ENCODE peak calls at places on chromosomes 3 and 15, in ten cellular contexts. M is A549, Z is HCT116, A is ovary, I is GM23338, U is AG04450, E is HepG2, X is fibroblast of lung, G is WERI-Rb-1, R is esophagus muscularis mucosa. H is an unnamed sample.

GRCh38 chr15:66679657-66680108 is 22.4 kb upstream of the SMAD6 start:
- DNase-seq in I (peak), Z (no peak), A (peak), R (no peak), U (no peak), E (peak), G (peak), M (no peak), X (peak), H (no peak)

GRCh38 chr3:141876381-141876890 is at the start of gene ATP1B3:
- DNase-seq in I (peak), A (peak), Z (peak), G (peak), R (peak), X (peak), M (peak), U (peak), E (peak), H (peak)

GRCh38 chr15:25742421-25743159 is 120.5 kb downstream of the ATP10A start:
- DNase-seq in M (no peak), Z (no peak), A (no peak), E (no peak), G (no peak), I (no peak), R (peak), X (no peak), U (no peak), H (peak)

GRCh38 chr15:99312228-99312627 is 60.9 kb downstream of the LRRC28 start:
- DNase-seq in A (no peak), X (no peak), M (no peak), R (no peak), G (no peak), E (no peak), U (no peak), Z (no peak), I (no peak), H (no peak)

GRCh38 chr15:45642203-45642932 is 7.5 kb downstream of the SQOR start:
- DNase-seq in G (no peak), X (peak), M (no peak), U (peak), A (no peak), R (no peak), I (no peak), Z (no peak), E (no peak), H (no peak)

GRCh38 chr3:71591106-71591505 is 7.6 kb upstream of the FOXP1 start:
- DNase-seq in M (no peak), X (no peak), R (no peak), U (no peak), A (no peak), Z (no peak), I (no peak), G (no peak), E (no peak), H (no peak)

GRCh38 chr3:157508461-157508860 is 5.2 kb upstream of the VEPH1 start:
- DNase-seq in A (no peak), R (no peak), U (no peak), X (no peak), G (no peak), E (no peak), M (no peak), Z (no peak), I (no peak), H (no peak)

GRCh38 chr15:79535536-79535935 is 103.4 kb downstream of the MINAR1 start:
- DNase-seq in M (no peak), E (no peak), A (no peak), I (no peak), R (peak), X (no peak), U (no peak), Z (no peak), G (no peak), H (no peak)

GRCh38 chr3:100776736-100777135 is 67.4 kb downstream of the TFG start:
- DNase-seq in X (no peak), G (peak), I (peak), R (no peak), U (no peak), M (no peak), E (no peak), A (no peak), Z (no peak), H (no peak)

GRCh38 chr15:88299502-88299901 is 43.0 kb upstream of the NTRK3 start:
- DNase-seq in M (no peak), A (no peak), Z (no peak), I (no peak), R (no peak), U (no peak), X (no peak), G (peak), E (no peak), H (no peak)

GRCh38 chr3:13088020-13089006 is 15.1 kb upstream of the IQSEC1 start:
- DNase-seq in U (no peak), I (no peak), M (no peak), E (no peak), G (peak), X (no peak), R (no peak), A (no peak), Z (no peak), H (no peak)

GRCh38 chr3:167736264-167736787 is 805 bp downstream of the SERPINI1 start:
- DNase-seq in A (no peak), I (no peak), R (no peak), G (no peak), U (no peak), M (no peak), Z (no peak), X (no peak), E (no peak), H (no peak)

GRCh38 chr3:43699864-43700263 is 9.1 kb downstream of the ABHD5 start:
- DNase-seq in G (peak), M (peak), R (no peak), I (peak), E (no peak), A (no peak), X (no peak), U (no peak), Z (no peak), H (no peak)

GRCh38 chr15:80970018-80970657 is 19.5 kb downstream of the MESD start:
- DNase-seq in M (peak), A (peak), U (no peak), E (peak), R (no peak), I (peak), X (peak), Z (peak), G (peak), H (no peak)

GRCh38 chr3:14774431-14774830 is 44.3 kb upstream of the FGD5 start:
- DNase-seq in I (no peak), G (no peak), X (no peak), U (no peak), R (peak), Z (no peak), M (no peak), A (peak), E (no peak), H (peak)

GRCh38 chr3:8888296-8888915 is 74.9 kb downstream of the RAD18 start:
- DNase-seq in Z (no peak), I (no peak), M (no peak), X (peak), U (peak), G (no peak), E (no peak), A (no peak), R (no peak), H (no peak)

GRCh38 chr3:2354702-2355101 is 256.0 kb downstream of the CNTN4 start:
- DNase-seq in M (no peak), E (no peak), A (no peak), X (peak), U (no peak), I (peak), G (peak), Z (no peak), R (peak), H (no peak)

GRCh38 chr3:45644467-45645201 is 44.6 kb upstream of the SACM1L start:
- DNase-seq in U (peak), Z (no peak), X (peak), I (no peak), A (no peak), R (no peak), G (no peak), M (peak), E (no peak), H (no peak)

GRCh38 chr3:196186661-196187573 is 24.3 kb downstream of the ZDHHC19 start:
- DNase-seq in R (no peak), M (no peak), G (no peak), E (no peak), U (no peak), Z (no peak), I (peak), X (no peak), A (peak), H (no peak)

GRCh38 chr15:25054329-25054728 is 99.5 kb downstream of the SNRPN start:
- DNase-seq in M (no peak), U (no peak), I (no peak), Z (no peak), X (no peak), E (no peak), R (no peak), G (no peak), A (peak), H (no peak)

GRCh38 chr3:139975592-139976360 is 40.8 kb downstream of the CLSTN2 start:
- DNase-seq in X (no peak), A (no peak), Z (no peak), U (no peak), G (no peak), E (no peak), M (no peak), R (no peak), I (no peak), H (peak)

GRCh38 chr15:35038655-35039534 is 46.2 kb downstream of the NANOGP8 start:
- DNase-seq in M (no peak), Z (no peak), R (no peak), U (no peak), A (no peak), G (no peak), E (no peak), I (no peak), X (peak), H (no peak)
- H3K27ac ChIP-seq in M (no peak), Z (no peak), R (no peak), U (no peak), A (no peak), G (no peak), E (no peak), I (peak), X (no peak), H (no peak)

DNA sequence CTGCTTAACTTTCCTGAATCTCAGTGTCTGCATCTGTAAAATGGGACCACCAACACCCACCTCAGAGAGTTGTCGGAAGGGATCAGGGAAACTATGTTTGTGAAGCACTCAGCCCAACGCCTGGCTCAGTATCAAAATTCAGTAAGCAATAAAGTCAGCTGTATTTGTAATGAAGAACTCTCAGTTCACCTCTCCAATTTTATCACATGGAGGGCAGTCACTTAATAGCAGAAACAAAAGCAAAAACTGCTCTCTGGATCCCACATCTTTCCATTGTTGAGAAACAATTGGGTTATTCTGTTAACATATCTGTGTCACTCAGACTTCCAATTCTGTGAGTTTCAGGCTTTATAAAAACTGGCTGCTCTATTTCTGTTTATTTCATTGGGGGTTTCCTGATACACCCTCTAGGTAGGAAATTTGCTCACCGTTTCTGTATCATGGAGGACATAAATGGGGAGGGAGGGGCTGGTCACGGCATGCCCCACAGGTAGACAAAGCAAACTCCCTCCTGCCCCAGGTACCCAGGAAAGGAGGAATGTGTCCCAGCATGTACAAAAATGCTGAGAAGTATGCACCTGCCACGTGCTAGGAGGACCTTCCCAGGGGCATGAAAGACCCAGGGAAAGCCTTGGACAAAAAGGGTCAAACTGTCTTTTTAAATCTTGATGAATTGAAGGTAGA is 81.4 kb upstream of the LMOD3 start:
- DNase-seq in I (no peak), U (no peak), X (no peak), A (no peak), R (no peak), Z (no peak), E (no peak), M (no peak), G (no peak), H (no peak)
- H3K27ac ChIP-seq in I (no peak), U (no peak), X (no peak), A (no peak), R (no peak), Z (no peak), E (no peak), M (peak), G (no peak), H (no peak)

DNA sequence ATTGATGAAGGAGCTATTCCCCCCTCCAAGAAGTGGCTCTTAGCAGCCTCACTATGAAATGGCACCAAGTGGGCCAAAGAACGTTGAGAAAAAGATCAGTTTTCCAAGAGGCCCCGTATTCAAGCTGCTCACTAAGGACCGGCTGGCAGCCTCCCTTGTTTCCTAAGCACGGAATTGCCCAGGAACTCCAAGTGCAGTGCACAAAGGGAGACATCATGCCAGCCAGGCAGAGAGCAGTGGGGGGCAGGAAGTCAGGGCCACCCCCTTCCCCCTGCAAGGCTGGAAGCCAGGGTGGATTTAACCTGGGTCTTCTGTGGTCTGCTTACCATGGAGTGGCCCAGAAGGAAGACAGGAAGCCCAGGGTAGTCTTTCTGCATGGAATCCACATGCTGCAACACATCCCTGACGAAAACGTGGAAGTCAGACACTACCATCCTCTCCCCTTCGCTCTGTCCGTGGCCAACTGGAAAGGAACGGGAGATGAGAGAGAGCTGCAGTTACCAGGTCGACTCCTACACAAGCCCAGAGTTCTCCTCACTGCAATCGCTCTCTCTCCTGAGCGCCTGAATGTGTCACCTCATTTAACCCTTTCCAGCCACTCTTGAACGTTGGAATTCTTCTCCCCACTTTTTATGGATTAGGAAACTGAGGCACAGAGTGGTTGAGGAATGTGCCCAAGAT is 49.5 kb downstream of the ABTB1 start:
- DNase-seq in E (no peak), X (no peak), M (no peak), I (peak), U (no peak), Z (no peak), G (no peak), A (no peak), R (no peak), H (no peak)
- H3K27ac ChIP-seq in E (no peak), X (no peak), M (no peak), I (no peak), U (no peak), Z (no peak), G (peak), A (no peak), R (peak), H (no peak)

GRCh38 chr3:48446043-48446424 is 503 bp upstream of the ATRIP start:
- DNase-seq in Z (no peak), G (no peak), M (no peak), E (no peak), U (no peak), R (no peak), A (no peak), X (no peak), I (no peak), H (no peak)
- H3K27ac ChIP-seq in Z (peak), G (peak), M (peak), E (peak), U (peak), R (peak), A (peak), X (peak), I (peak), H (peak)

GRCh38 chr3:54134155-54134554 is 11.8 kb downstream of the CACNA2D3 start:
- DNase-seq in M (no peak), I (no peak), R (no peak), Z (no peak), E (no peak), X (no peak), U (no peak), G (no peak), A (no peak), H (no peak)

GRCh38 chr3:54131026-54131605 is 8.8 kb downstream of the CACNA2D3 start:
- DNase-seq in G (no peak), E (no peak), Z (no peak), I (no peak), R (peak), M (no peak), X (no peak), U (no peak), A (no peak), H (peak)

GRCh38 chr3:54132685-54133084 is 10.3 kb downstream of the CACNA2D3 start:
- DNase-seq in A (no peak), I (no peak), R (no peak), U (no peak), G (no peak), M (no peak), E (no peak), Z (no peak), X (no peak), H (peak)

GRCh38 chr3:54134713-54135112 is 12.4 kb downstream of the CACNA2D3 start:
- DNase-seq in E (no peak), I (no peak), X (no peak), G (no peak), R (no peak), Z (no peak), U (no peak), A (no peak), M (no peak), H (no peak)

DNA sequence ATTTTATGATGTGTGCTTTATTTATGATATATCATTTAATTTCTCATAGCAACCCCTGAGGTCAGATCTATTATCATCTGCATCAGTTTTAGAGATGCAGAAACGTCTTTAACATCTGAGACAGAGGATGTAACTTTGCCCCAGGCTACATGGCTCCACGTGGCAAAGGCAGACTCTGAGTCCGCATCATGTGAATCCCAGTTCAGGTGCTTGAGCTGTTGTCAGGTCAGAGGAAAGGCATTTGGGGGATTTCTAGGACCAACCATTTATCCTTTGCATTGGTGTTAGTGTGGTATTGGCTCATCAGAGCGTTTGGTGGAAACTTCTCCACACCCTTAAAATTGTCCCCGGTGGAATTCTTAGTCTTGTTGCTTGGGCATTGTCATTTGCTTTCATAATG is 10.8 kb downstream of the CACNA2D3 start:
- DNase-seq in Z (no peak), R (no peak), I (no peak), U (no peak), M (no peak), A (no peak), E (no peak), G (no peak), X (no peak), H (peak)
- H3K27ac ChIP-seq in Z (no peak), R (no peak), I (no peak), U (no peak), M (no peak), A (no peak), E (no peak), G (no peak), X (no peak), H (no peak)

DNA sequence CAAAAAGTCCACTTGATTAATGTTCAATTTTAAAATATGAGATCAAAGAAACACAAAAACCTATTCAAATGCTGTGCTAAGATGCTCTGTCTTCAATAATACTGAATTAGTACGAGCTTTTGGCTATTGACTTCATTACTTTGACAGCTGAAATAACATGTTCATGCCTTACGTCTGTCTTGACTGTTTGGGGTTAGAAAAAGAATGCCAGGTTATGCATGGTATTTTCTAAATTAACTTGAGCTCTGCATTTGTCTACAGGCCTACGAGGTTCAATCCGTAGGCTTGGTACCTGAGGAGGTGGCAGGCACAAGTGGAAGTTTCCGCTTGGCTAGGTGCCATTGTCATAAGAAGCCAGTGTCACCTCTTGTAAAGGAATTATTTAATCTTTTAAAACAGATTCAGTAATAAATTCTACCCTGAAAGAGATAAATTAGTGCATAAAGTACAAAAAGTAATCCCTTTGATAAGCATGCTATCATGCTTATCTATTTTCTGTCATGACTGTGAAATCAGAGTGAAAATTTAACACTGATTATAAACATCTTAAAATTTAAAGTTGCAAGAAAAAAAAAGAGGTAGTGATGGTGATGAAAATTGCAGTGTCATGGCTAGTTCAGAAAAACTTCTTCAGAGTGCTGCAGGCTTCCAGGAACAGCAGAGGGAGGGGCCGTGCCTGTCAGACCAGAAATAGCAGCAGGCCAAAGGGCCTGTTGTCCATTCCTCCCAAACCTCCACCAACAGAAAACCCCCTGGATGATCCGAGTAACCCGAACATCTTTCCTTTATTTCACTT is 115.7 kb downstream of the ARRDC4 start:
- DNase-seq in E (no peak), M (no peak), R (no peak), U (no peak), G (no peak), I (no peak), X (peak), A (no peak), Z (no peak), H (no peak)
- H3K27ac ChIP-seq in E (no peak), M (no peak), R (peak), U (no peak), G (no peak), I (no peak), X (no peak), A (no peak), Z (no peak), H (peak)

GRCh38 chr3:164040991-164041390 is 1037.3 kb downstream of the SI start:
- DNase-seq in E (no peak), A (no peak), G (no peak), M (no peak), X (no peak), U (no peak), Z (no peak), R (no peak), I (no peak), H (no peak)
- H3K27ac ChIP-seq in E (no peak), A (no peak), G (no peak), M (no peak), X (no peak), U (no peak), Z (no peak), R (no peak), I (no peak), H (no peak)

GRCh38 chr3:123700791-123701712 is 116.2 kb upstream of the HACD2 start:
- DNase-seq in Z (no peak), U (no peak), A (peak), I (no peak), G (no peak), E (no peak), M (no peak), X (peak), R (no peak), H (no peak)
- H3K27ac ChIP-seq in Z (no peak), U (no peak), A (peak), I (no peak), G (no peak), E (no peak), M (no peak), X (no peak), R (peak), H (peak)

GRCh38 chr3:97871206-97871605 is 49.4 kb downstream of the CRYBG3 start:
- DNase-seq in E (no peak), I (no peak), R (no peak), M (no peak), U (no peak), Z (no peak), X (peak), A (no peak), G (no peak), H (no peak)
- H3K27ac ChIP-seq in E (no peak), I (no peak), R (no peak), M (no peak), U (no peak), Z (no peak), X (peak), A (no peak), G (no peak), H (peak)

GRCh38 chr3:143831998-143832397 is 16.3 kb downstream of the SLC9A9 start:
- DNase-seq in X (no peak), R (no peak), U (no peak), Z (no peak), I (no peak), E (no peak), G (no peak), M (no peak), A (no peak), H (no peak)
- H3K27ac ChIP-seq in X (no peak), R (peak), U (no peak), Z (no peak), I (no peak), E (no peak), G (no peak), M (no peak), A (no peak), H (no peak)

H was measured in vagina.